ENCODE peak calls at places on chromosomes 3 and 15, in seven cellular contexts. S, E, M, X, P, Q and L are unnamed samples.

GRCh38 chr3:169041677-169042171 is 621.8 kb downstream of the MECOM start:
- DNase-seq in S (no peak), P (no peak), M (peak), X (peak), Q (peak), E (peak), L (peak)

GRCh38 chr3:141486735-141487418 is at the start of gene RASA2:
- DNase-seq in X (peak), M (no peak), S (peak), Q (peak), E (peak), P (peak), L (peak)

GRCh38 chr3:197430502-197430901 is 125.3 kb downstream of the BDH1 start:
- DNase-seq in M (no peak), Q (no peak), X (no peak), P (no peak), S (no peak), E (no peak), L (no peak)

GRCh38 chr15:60865507-60865906 is 363.6 kb downstream of the RORA start:
- DNase-seq in P (no peak), X (no peak), Q (no peak), E (no peak), M (no peak), S (no peak), L (no peak)

GRCh38 chr3:32816439-32817194 is 1.2 kb upstream of the TRIM71 start:
- DNase-seq in Q (no peak), P (no peak), E (peak), S (peak), M (no peak), X (no peak), L (peak)

GRCh38 chr15:67080900-67081431 is 15.6 kb downstream of the SMAD3 start:
- DNase-seq in M (peak), Q (peak), E (no peak), X (no peak), P (no peak), S (peak), L (no peak)

GRCh38 chr3:50203113-50203852 is 1.8 kb upstream of the SLC38A3 start:
- DNase-seq in P (no peak), Q (no peak), M (no peak), X (no peak), S (no peak), E (no peak), L (no peak)

GRCh38 chr15:57044961-57045360 is 126.5 kb downstream of the TCF12 start:
- DNase-seq in P (no peak), S (no peak), E (no peak), X (no peak), Q (no peak), M (no peak), L (no peak)

GRCh38 chr15:78455749-78456148 is 17.7 kb downstream of the IREB2 start:
- DNase-seq in X (no peak), P (no peak), Q (no peak), E (no peak), S (no peak), M (no peak), L (peak)

GRCh38 chr3:181711325-181712135 is at the start of gene SOX2:
- DNase-seq in P (no peak), S (peak), X (peak), M (no peak), E (peak), Q (peak), L (peak)

GRCh38 chr15:31223478-31224350 is 102.9 kb upstream of the KLF13 start:
- DNase-seq in M (no peak), S (no peak), Q (no peak), E (peak), X (no peak), P (no peak), L (peak)